ENCODE peak calls at places on chromosomes 5 and 9, in six cellular contexts. W, S, C, V, U and F are unnamed samples.

GRCh38 chr9:126399251-126399650 is 72.6 kb downstream of the MVB12B start:
- DNase-seq in S (no peak), W (no peak), V (no peak), C (no peak), U (peak; percentile 22), F (no peak)

GRCh38 chr9:15697459-15697858 is 144.6 kb downstream of the CCDC171 start:
- DNase-seq in S (no peak), C (no peak), W (no peak), V (peak; percentile 77), U (no peak), F (no peak)

GRCh38 chr5:134436523-134437339 is 25.1 kb upstream of the CDKN2AIPNL start:
- DNase-seq in U (no peak), V (peak; percentile 85), W (peak; percentile 68), C (peak; percentile 38), S (no peak), F (peak; percentile 63)

GRCh38 chr5:162209005-162209605 is 141.5 kb downstream of the GABRG2 start:
- DNase-seq in S (no peak), W (peak; percentile 42), V (peak; percentile 0), U (peak; percentile 15), C (peak; percentile 0), F (no peak)

GRCh38 chr9:137298401-137298982 is 3.6 kb downstream of the NRARP start:
- DNase-seq in C (no peak), S (no peak), V (no peak), U (no peak), W (no peak), F (no peak)

GRCh38 chr9:113963017-113963620 is 87.0 kb downstream of the ZNF618 start:
- DNase-seq in C (peak; percentile 34), W (no peak), S (no peak), V (peak; percentile 80), U (no peak), F (peak; percentile 10)

GRCh38 chr9:96447406-96447805 is 2.6 kb upstream of the HABP4 start:
- DNase-seq in V (peak; percentile 10), C (no peak), U (no peak), W (no peak), S (no peak), F (no peak)

GRCh38 chr9:126056312-126057021 is 270.2 kb upstream of the MVB12B start:
- DNase-seq in S (peak; percentile 30), V (no peak), W (no peak), U (no peak), C (peak; percentile 90), F (no peak)

GRCh38 chr5:135569755-135570452 is 8.9 kb downstream of the CXCL14 start:
- DNase-seq in V (peak; percentile 67), C (peak; percentile 38), U (no peak), S (peak; percentile 83), W (no peak), F (peak; percentile 52)

GRCh38 chr5:137001026-137001569 is 498.0 kb downstream of the SPOCK1 start:
- DNase-seq in V (no peak), U (no peak), S (no peak), W (no peak), C (no peak), F (no peak)

GRCh38 chr5:130400091-130400490 is 495.8 kb downstream of the CHSY3 start:
- DNase-seq in U (no peak), S (no peak), C (no peak), W (no peak), V (peak; percentile 81), F (no peak)

GRCh38 chr5:124677376-124677998 is 69.0 kb downstream of the ZNF608 start:
- DNase-seq in U (no peak), W (peak; percentile 58), S (no peak), V (peak; percentile 68), C (peak; percentile 58), F (no peak)

GRCh38 chr5:161720460-161720859 is 34.9 kb downstream of the GABRA6 start:
- DNase-seq in W (no peak), V (no peak), U (no peak), C (no peak), S (no peak), F (no peak)

GRCh38 chr9:129307227-129307970 is 129.3 kb upstream of the IER5L start:
- DNase-seq in C (no peak), S (no peak), U (no peak), V (no peak), W (peak; percentile 10), F (peak; percentile 52)

GRCh38 chr9:110650991-110651411 is 17.6 kb upstream of the MUSK start:
- DNase-seq in W (no peak), C (no peak), S (no peak), V (peak; percentile 92), U (no peak), F (no peak)

GRCh38 chr9:98678244-98678842 is 30.4 kb downstream of the GABBR2 start:
- DNase-seq in C (no peak), S (no peak), U (no peak), V (peak; percentile 26), W (no peak), F (no peak)

GRCh38 chr9:21710792-21711191 is 91.6 kb upstream of the MTAP start:
- DNase-seq in C (no peak), S (no peak), V (peak; percentile 19), U (no peak), W (no peak), F (no peak)

GRCh38 chr5:6182271-6182815 is 196.0 kb downstream of the MED10 start:
- DNase-seq in W (no peak), U (no peak), V (no peak), C (no peak), S (no peak), F (no peak)

GRCh38 chr5:36300181-36300926 is 1.3 kb downstream of the RANBP3L start:
- DNase-seq in W (no peak), C (no peak), S (no peak), V (peak; percentile 28), U (no peak), F (no peak)

GRCh38 chr9:134585746-134586706 is 55.6 kb upstream of the COL5A1 start:
- DNase-seq in C (no peak), V (peak; percentile 58), W (no peak), S (no peak), U (no peak), F (no peak)

GRCh38 chr9:119802621-119803020 is 433.4 kb upstream of the BRINP1 start:
- DNase-seq in U (peak; percentile 47), W (peak; percentile 83), C (no peak), V (no peak), S (peak; percentile 15), F (no peak)

GRCh38 chr5:171927345-171927941 is 79.0 kb downstream of the FBXW11 start:
- DNase-seq in S (no peak), U (no peak), W (no peak), C (no peak), V (peak; percentile 39), F (no peak)